ENCODE peak calls at places on chromosome 10, in six cellular contexts. U, Y, M, S, T and N are unnamed samples.

GRCh38 chr10:133457100-133457841 is 3.5 kb downstream of the SCART1 start:
- DNase-seq in U (no peak), Y (no peak), M (no peak), S (no peak), T (no peak), N (no peak)

GRCh38 chr10:113922787-113923570 is 68.5 kb downstream of the NHLRC2 start:
- DNase-seq in U (peak), Y (no peak), M (peak), S (no peak), T (no peak), N (peak)

GRCh38 chr10:1654811-1655356 is 82.4 kb downstream of the ADARB2 start:
- DNase-seq in U (no peak), Y (no peak), M (no peak), S (no peak), T (no peak), N (no peak)

GRCh38 chr10:124741281-124741921 is 2.8 kb downstream of the FAM53B start:
- DNase-seq in U (peak), Y (peak), M (peak), S (peak), T (peak), N (peak)

GRCh38 chr10:34377833-34378232 is 437.3 kb downstream of the PARD3 start:
- DNase-seq in U (no peak), Y (no peak), M (no peak), S (no peak), T (no peak), N (no peak)

GRCh38 chr10:117539903-117540639 is 2.5 kb upstream of the EMX2 start:
- DNase-seq in U (no peak), Y (no peak), M (peak), S (no peak), T (no peak), N (no peak)

GRCh38 chr10:1873916-1874315 is 136.6 kb upstream of the ADARB2 start:
- DNase-seq in U (no peak), Y (no peak), M (no peak), S (no peak), T (no peak), N (peak)

GRCh38 chr10:44512345-44513095 is 127.6 kb upstream of the CXCL12 start:
- DNase-seq in U (no peak), Y (no peak), M (no peak), S (no peak), T (no peak), N (no peak)

GRCh38 chr10:75718996-75719395 is 287.6 kb downstream of the LRMDA start:
- DNase-seq in U (no peak), Y (no peak), M (no peak), S (no peak), T (no peak), N (no peak)

GRCh38 chr10:9028211-9028610 is 973.7 kb downstream of the GATA3 start:
- DNase-seq in U (no peak), Y (no peak), M (no peak), S (no peak), T (no peak), N (no peak)

GRCh38 chr10:17157024-17157423 is 27.4 kb upstream of the CUBN start:
- DNase-seq in U (no peak), Y (no peak), M (no peak), S (no peak), T (no peak), N (no peak)

GRCh38 chr10:79442171-79443040 is 3.0 kb downstream of the ZCCHC24 start:
- DNase-seq in U (no peak), Y (no peak), M (no peak), S (no peak), T (no peak), N (no peak)

GRCh38 chr10:95268438-95268837 is 22.4 kb downstream of the PDLIM1 start:
- DNase-seq in U (no peak), Y (no peak), M (peak), S (no peak), T (peak), N (no peak)

GRCh38 chr10:86664370-86665217 is 3.7 kb upstream of the LDB3 start:
- DNase-seq in U (no peak), Y (no peak), M (peak), S (no peak), T (no peak), N (no peak)

GRCh38 chr10:103192089-103192450 is 1.0 kb downstream of the NT5C2 start:
- DNase-seq in U (peak), Y (no peak), M (no peak), S (no peak), T (no peak), N (no peak)

GRCh38 chr10:99779335-99779734 is 3.1 kb upstream of the ABCC2 start:
- DNase-seq in U (no peak), Y (no peak), M (no peak), S (no peak), T (peak), N (no peak)

GRCh38 chr10:30052062-30052461 is 7.3 kb downstream of the JCAD start:
- DNase-seq in U (no peak), Y (no peak), M (no peak), S (no peak), T (no peak), N (no peak)

GRCh38 chr10:117980755-117981525 is 65.8 kb downstream of the RAB11FIP2 start:
- DNase-seq in U (no peak), Y (no peak), M (no peak), S (no peak), T (no peak), N (no peak)

GRCh38 chr10:68397005-68397404 is 10.1 kb downstream of the RUFY2 start:
- DNase-seq in U (no peak), Y (no peak), M (no peak), S (no peak), T (no peak), N (no peak)

GRCh38 chr10:22613011-22613410 is 101.4 kb downstream of the PIP4K2A start:
- DNase-seq in U (no peak), Y (no peak), M (no peak), S (no peak), T (no peak), N (no peak)

GRCh38 chr10:105094048-105094447 is 453.0 kb downstream of the SORCS3 start:
- DNase-seq in U (no peak), Y (no peak), M (no peak), S (no peak), T (no peak), N (no peak)

GRCh38 chr10:113648478-113648877 is 15.4 kb downstream of the NRAP start:
- DNase-seq in U (no peak), Y (no peak), M (no peak), S (no peak), T (peak), N (no peak)

GRCh38 chr10:127905623-127906261 is 1.2 kb upstream of the PTPRE start:
- DNase-seq in U (no peak), Y (no peak), M (no peak), S (no peak), T (no peak), N (no peak)

GRCh38 chr10:17831896-17832295 is 22.7 kb downstream of the MRC1 start:
- DNase-seq in U (no peak), Y (no peak), M (no peak), S (no peak), T (no peak), N (no peak)

GRCh38 chr10:29254123-29255046 is 34.5 kb upstream of the LYZL1 start:
- DNase-seq in U (peak), Y (no peak), M (peak), S (no peak), T (no peak), N (peak)

GRCh38 chr10:125152646-125153368 is 7.6 kb downstream of the CTBP2 start:
- DNase-seq in U (no peak), Y (no peak), M (peak), S (no peak), T (peak), N (no peak)

GRCh38 chr10:18414061-18414460 is 237.3 kb downstream of the NSUN6 start:
- DNase-seq in U (no peak), Y (no peak), M (no peak), S (no peak), T (no peak), N (no peak)

GRCh38 chr10:62492012-62492869 is 118.1 kb downstream of the ZNF365 start:
- DNase-seq in U (peak), Y (no peak), M (no peak), S (no peak), T (peak), N (no peak)

GRCh38 chr10:99667108-99667751 is 7.9 kb downstream of the ENTPD7 start:
- DNase-seq in U (no peak), Y (no peak), M (no peak), S (no peak), T (peak), N (no peak)

GRCh38 chr10:78349165-78349516 is 315.5 kb downstream of the RPS24 start:
- DNase-seq in U (no peak), Y (no peak), M (no peak), S (no peak), T (no peak), N (no peak)

GRCh38 chr10:52226448-52226847 is 87.6 kb upstream of the DKK1 start:
- DNase-seq in U (no peak), Y (no peak), M (no peak), S (no peak), T (peak), N (no peak)

GRCh38 chr10:5094265-5095205 is at the start of gene AKR1C3:
- DNase-seq in U (no peak), Y (no peak), M (peak), S (no peak), T (peak), N (no peak)

GRCh38 chr10:43202657-43203490 is 64.0 kb downstream of the RASGEF1A start:
- DNase-seq in U (peak), Y (no peak), M (peak), S (peak), T (no peak), N (peak)

GRCh38 chr10:28095791-28096367 is 97.0 kb upstream of the ODAD2 start:
- DNase-seq in U (no peak), Y (no peak), M (no peak), S (no peak), T (no peak), N (no peak)

GRCh38 chr10:61961278-61961677 is 59.8 kb downstream of the ARID5B start:
- DNase-seq in U (no peak), Y (no peak), M (no peak), S (peak), T (no peak), N (peak)

GRCh38 chr10:70540089-70540788 is 61.7 kb downstream of the PALD1 start:
- DNase-seq in U (peak), Y (no peak), M (peak), S (no peak), T (no peak), N (peak)

GRCh38 chr10:77592946-77593636 is 44.5 kb downstream of the KCNMA1 start:
- DNase-seq in U (no peak), Y (no peak), M (no peak), S (no peak), T (peak), N (no peak)

GRCh38 chr10:72044417-72045041 is 43.8 kb downstream of the SPOCK2 start:
- DNase-seq in U (no peak), Y (no peak), M (peak), S (no peak), T (no peak), N (no peak)

GRCh38 chr10:118531105-118531851 is 64.2 kb downstream of the PRLHR start:
- DNase-seq in U (no peak), Y (no peak), M (no peak), S (no peak), T (no peak), N (no peak)